ENCODE peak calls at places on chromosomes 1 and 21, in seven cellular contexts. G is K562; Q is AG09319; H is mesenteric fat pad; W is SJSA1; C is activated CD4-positive, alpha-beta T cell treated with anti-CD3 and anti-CD28 coated beads for 24 hours; R is right cardiac atrium. Y is an unnamed sample.

GRCh38 chr21:27759091-27759659 is 792.3 kb upstream of the ADAMTS5 start:
- DNase-seq in G (no peak), Q (no peak), H (no peak), W (no peak), C (no peak), R (peak), Y (no peak)

GRCh38 chr1:12617901-12618660 is at the start of gene DHRS3:
- DNase-seq in G (peak), Q (peak), H (no peak), W (peak), C (peak), R (peak), Y (peak)

GRCh38 chr1:223429821-223430220 is 36.6 kb downstream of the CCDC185 start:
- DNase-seq in G (no peak), Q (no peak), H (no peak), W (no peak), C (no peak), R (no peak), Y (no peak)

GRCh38 chr1:232784794-232785193 is 20.4 kb upstream of the MAP10 start:
- DNase-seq in G (no peak), Q (no peak), H (no peak), W (no peak), C (no peak), R (no peak), Y (no peak)

GRCh38 chr1:7218210-7218832 is 433.1 kb downstream of the CAMTA1 start:
- DNase-seq in G (peak), Q (no peak), H (no peak), W (peak), C (peak), R (no peak), Y (no peak)

GRCh38 chr1:43367026-43367903 is 546 bp downstream of the ELOVL1 start:
- DNase-seq in G (peak), Q (no peak), H (no peak), W (peak), C (peak), R (peak), Y (peak)

GRCh38 chr1:160018900-160019299 is 12.9 kb downstream of the PIGM start:
- DNase-seq in G (no peak), Q (no peak), H (no peak), W (peak), C (no peak), R (no peak), Y (no peak)

GRCh38 chr1:103854279-103854678 is 104.6 kb downstream of the AMY1C start:
- DNase-seq in G (no peak), Q (no peak), H (no peak), W (no peak), C (no peak), R (no peak), Y (no peak)

GRCh38 chr1:183604048-183604808 is 14.0 kb upstream of the NCF2 start:
- DNase-seq in G (peak), Q (peak), H (no peak), W (peak), C (no peak), R (peak), Y (peak)

GRCh38 chr21:45037986-45038385 is 36.4 kb upstream of the ADARB1 start:
- DNase-seq in G (no peak), Q (no peak), H (no peak), W (no peak), C (no peak), R (no peak), Y (no peak)

GRCh38 chr1:100354971-100355394 is 2.7 kb downstream of the CDC14A start:
- DNase-seq in G (no peak), Q (no peak), H (no peak), W (no peak), C (no peak), R (no peak), Y (no peak)

GRCh38 chr1:58841455-58841854 is 57.6 kb upstream of the JUN start:
- DNase-seq in G (peak), Q (no peak), H (no peak), W (no peak), C (no peak), R (no peak), Y (no peak)

GRCh38 chr1:161199506-161200119 is 759 bp upstream of the ADAMTS4 start:
- DNase-seq in G (peak), Q (no peak), H (no peak), W (no peak), C (no peak), R (no peak), Y (no peak)

Y was measured in Right ventricle myocardium inferior.